ENCODE peak calls at places on chromosome 19, in four cellular contexts. One of them, this sample, is unnamed.

GRCh38 chr19:17327654-17328516 is 6.8 kb downstream of the ANO8 start:
- DNase-seq in HCT116: peak; percentile 82
- DNase-seq in PC-3: no peak
- DNase-seq in psoas muscle: no peak
- DNase-seq in this sample: peak; percentile 63

GRCh38 chr19:15298847-15299567 is 33.3 kb downstream of the BRD4 start:
- DNase-seq in HCT116: no peak
- DNase-seq in PC-3: no peak
- DNase-seq in psoas muscle: no peak
- DNase-seq in this sample: no peak

GRCh38 chr19:755063-755462 is 4.2 kb downstream of the MISP start:
- DNase-seq in HCT116: no peak
- DNase-seq in PC-3: no peak
- DNase-seq in psoas muscle: no peak
- DNase-seq in this sample: peak; percentile 37

GRCh38 chr19:7987084-7987768 is 18.2 kb downstream of the ELAVL1 start:
- DNase-seq in HCT116: no peak
- DNase-seq in PC-3: peak; percentile 96
- DNase-seq in psoas muscle: no peak
- DNase-seq in this sample: no peak

GRCh38 chr19:35138305-35138799 is 272 bp upstream of the FXYD1 start:
- DNase-seq in HCT116: no peak
- DNase-seq in PC-3: no peak
- DNase-seq in psoas muscle: peak; percentile 73
- DNase-seq in this sample: peak; percentile 74

GRCh38 chr19:35928507-35928906 is 7.7 kb upstream of the LRFN3 start:
- DNase-seq in HCT116: no peak
- DNase-seq in PC-3: no peak
- DNase-seq in psoas muscle: no peak
- DNase-seq in this sample: no peak

GRCh38 chr19:34838248-34838647 is 65.2 kb upstream of the ZNF599 start:
- DNase-seq in HCT116: peak; percentile 8
- DNase-seq in PC-3: peak; percentile 12
- DNase-seq in psoas muscle: no peak
- DNase-seq in this sample: no peak

GRCh38 chr19:5393088-5393487 is 52.5 kb upstream of the PTPRS start:
- DNase-seq in HCT116: no peak
- DNase-seq in PC-3: no peak
- DNase-seq in psoas muscle: no peak
- DNase-seq in this sample: no peak

GRCh38 chr19:3497757-3498515 is 2.5 kb downstream of the DOHH start:
- DNase-seq in HCT116: no peak
- DNase-seq in PC-3: no peak
- DNase-seq in psoas muscle: no peak
- DNase-seq in this sample: no peak

DNA sequence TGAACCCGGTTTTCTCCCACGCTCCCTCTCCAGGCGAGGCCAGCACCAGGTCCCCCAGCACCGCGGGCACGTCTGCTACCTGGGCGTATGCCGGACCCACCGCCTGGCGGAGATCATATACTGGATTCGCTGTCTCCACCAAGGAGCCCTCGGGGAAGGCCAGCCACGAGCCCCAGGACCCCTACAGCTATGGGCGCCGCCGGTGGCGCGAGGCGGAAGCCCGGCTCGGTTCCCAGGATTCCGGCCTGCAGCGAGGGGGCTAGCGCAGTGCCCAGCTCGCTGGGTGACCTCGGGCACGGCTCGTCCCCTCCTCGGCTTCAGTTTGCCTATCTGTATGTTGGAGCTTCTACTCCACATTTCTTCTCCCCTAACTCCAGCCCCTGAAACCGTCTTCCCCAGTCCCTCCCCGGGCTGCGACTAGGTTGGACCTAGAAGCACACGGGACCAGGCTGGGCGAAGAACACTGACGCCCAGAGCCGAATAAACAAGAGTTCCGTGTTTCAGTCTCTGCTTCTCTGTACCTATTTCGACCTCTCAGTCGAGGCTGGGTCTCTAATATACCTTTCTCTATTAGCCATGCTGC is 752 bp upstream of the CPT1C start:
- DNase-seq in HCT116: no peak
- DNase-seq in PC-3: no peak
- DNase-seq in psoas muscle: no peak
- DNase-seq in this sample: no peak
- H3K4me3 ChIP-seq in HCT116: peak overlapping the region; percentile 58
- H3K4me3 ChIP-seq in PC-3: peak overlapping the region; percentile 82
- H3K4me3 ChIP-seq in psoas muscle: peak overlapping the region; percentile 63
- H3K4me3 ChIP-seq in this sample: peak overlapping the region; percentile 23

DNA sequence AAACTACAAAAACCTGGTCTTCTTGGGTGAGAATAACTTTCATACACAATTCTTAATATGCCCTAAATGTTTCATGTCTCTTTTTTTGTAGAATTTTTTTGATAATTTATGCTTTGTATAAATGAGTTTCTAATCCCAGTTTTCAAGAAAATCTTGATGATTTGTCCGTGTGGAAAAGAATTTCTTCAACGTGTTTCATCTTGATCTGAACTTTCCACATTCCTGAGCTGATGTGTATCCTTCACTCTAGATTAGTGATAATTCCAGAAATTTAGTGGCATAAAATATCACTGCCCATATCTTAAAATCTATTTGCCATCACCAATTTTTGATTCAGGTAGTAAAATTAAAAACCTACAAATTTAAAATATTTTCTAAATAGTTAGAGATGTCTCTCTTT is 24.6 kb downstream of the ZNF431 start:
- DNase-seq in HCT116: no peak
- DNase-seq in PC-3: no peak
- DNase-seq in psoas muscle: no peak
- DNase-seq in this sample: no peak
- H3K36me3 ChIP-seq in HCT116: peaks cover 13% of the 10 kb centered on the region
- H3K36me3 ChIP-seq in PC-3: peaks cover 74% of the 10 kb centered on the region
- H3K36me3 ChIP-seq in psoas muscle: no peaks in the 10 kb centered on the region
- H3K36me3 ChIP-seq in this sample: no peaks in the 10 kb centered on the region

GRCh38 chr19:31054430-31054829 is 294.8 kb downstream of the TSHZ3 start:
- DNase-seq in HCT116: no peak
- DNase-seq in PC-3: no peak
- DNase-seq in psoas muscle: no peak
- DNase-seq in this sample: no peak
- TF ChIP-seq CTCF in HCT116: no peak
- TF ChIP-seq CTCF in PC-3: peak; percentile 10
- TF ChIP-seq CTCF in psoas muscle: peak; percentile 16
- TF ChIP-seq CTCF in this sample: no peak

GRCh38 chr19:30931307-30931706 is 417.9 kb downstream of the TSHZ3 start:
- DNase-seq in HCT116: no peak
- DNase-seq in PC-3: no peak
- DNase-seq in psoas muscle: no peak
- DNase-seq in this sample: no peak
- H3K4me3 ChIP-seq in HCT116: no peak overlapping the region
- H3K4me3 ChIP-seq in PC-3: no peak overlapping the region
- H3K4me3 ChIP-seq in psoas muscle: no peak overlapping the region
- H3K4me3 ChIP-seq in this sample: no peak overlapping the region

GRCh38 chr19:57620673-57621348 is 6.8 kb downstream of the ZNF134 start:
- DNase-seq in HCT116: no peak
- DNase-seq in PC-3: no peak
- DNase-seq in psoas muscle: no peak
- DNase-seq in this sample: no peak

GRCh38 chr19:57623091-57623490 is 9.0 kb downstream of the ZNF134 start:
- DNase-seq in HCT116: no peak
- DNase-seq in PC-3: no peak
- DNase-seq in psoas muscle: no peak
- DNase-seq in this sample: no peak
- H3K36me3 ChIP-seq in HCT116: peaks cover 38% of the 10 kb centered on the region
- H3K36me3 ChIP-seq in PC-3: peaks cover 76% of the 10 kb centered on the region
- H3K36me3 ChIP-seq in psoas muscle: peaks cover 41% of the 10 kb centered on the region
- H3K36me3 ChIP-seq in this sample: peaks cover 33% of the 10 kb centered on the region

DNA sequence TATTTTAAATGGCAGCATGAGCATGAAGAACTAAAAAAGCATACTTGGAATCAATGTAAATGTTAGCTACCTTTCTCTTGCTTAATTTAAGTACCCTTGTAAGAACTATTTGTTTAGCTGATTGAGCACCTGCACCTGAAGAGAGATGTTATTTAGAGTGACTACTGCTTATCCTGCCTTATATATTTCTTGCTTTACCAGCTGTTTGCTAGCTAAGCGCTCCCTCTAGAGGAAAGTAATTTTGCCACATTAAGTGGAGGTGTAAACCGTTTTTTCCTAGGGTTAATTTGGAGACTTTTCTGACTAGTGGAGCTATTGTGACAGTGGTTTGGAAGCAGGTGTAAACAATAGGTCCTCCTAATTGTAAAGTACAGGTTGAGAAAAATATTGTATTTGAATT is 19.4 kb upstream of the PSG2 start:
- DNase-seq in HCT116: no peak
- DNase-seq in PC-3: peak; percentile 24
- DNase-seq in psoas muscle: no peak
- DNase-seq in this sample: no peak
- TF ChIP-seq CTCF in HCT116: peak; percentile 36
- TF ChIP-seq CTCF in PC-3: peak; percentile 39
- TF ChIP-seq CTCF in psoas muscle: no peak
- TF ChIP-seq CTCF in this sample: no peak

This sample was measured in pancreas.